ENCODE peak calls at places on chromosomes 3 and 15, in nine cellular contexts. B is IMR-90, V is heart left ventricle, H is suprapubic skin, E is adrenal gland, K is HepG2, G is esophagus muscularis mucosa, U is Peyer's patch, Q is tibial nerve. A is an unnamed sample.
A peak's percentile ranks its signal among the peaks of the same experiment; 100 is the strongest.

GRCh38 chr15:65887565-65887964 is 18.3 kb downstream of the RAB11A start:
- DNase-seq in H (no peak), K (no peak), U (no peak), G (no peak), Q (no peak), E (no peak), B (no peak), V (no peak), A (no peak)

GRCh38 chr3:66441124-66441523 is 59.7 kb downstream of the LRIG1 start:
- DNase-seq in K (no peak), U (no peak), B (peak; percentile 72), G (no peak), Q (no peak), E (no peak), H (no peak), V (no peak), A (no peak)

GRCh38 chr3:197888511-197888910 is 61.5 kb upstream of the RPL35A start:
- DNase-seq in H (no peak), V (no peak), Q (no peak), E (no peak), B (no peak), K (no peak), G (no peak), U (no peak), A (no peak)

GRCh38 chr15:84856731-84857417 is 27.6 kb upstream of the SLC28A1 start:
- DNase-seq in K (no peak), G (no peak), H (no peak), Q (no peak), V (no peak), B (no peak), E (no peak), U (no peak), A (no peak)

GRCh38 chr15:77650285-77650684 is 17.6 kb upstream of the LINGO1 start:
- DNase-seq in B (no peak), E (no peak), H (no peak), U (no peak), K (peak; percentile 29), Q (no peak), G (no peak), V (no peak), A (no peak)

GRCh38 chr3:148631124-148631903 is 66.4 kb upstream of the AGTR1 start:
- DNase-seq in K (peak; percentile 61), U (no peak), E (no peak), G (no peak), V (no peak), B (no peak), Q (no peak), H (no peak), A (no peak)

GRCh38 chr3:148081926-148082325 is 615.8 kb upstream of the AGTR1 start:
- DNase-seq in H (no peak), E (no peak), G (no peak), V (no peak), Q (no peak), U (no peak), K (no peak), B (no peak), A (no peak)

GRCh38 chr3:171809513-171810277 is 588 bp downstream of the PLD1 start:
- DNase-seq in G (peak; percentile 94), H (peak; percentile 86), Q (peak; percentile 74), U (peak; percentile 75), B (peak; percentile 95), V (peak; percentile 92), K (peak; percentile 70), E (peak; percentile 85), A (peak; percentile 76)

GRCh38 chr3:148147896-148148295 is 549.8 kb upstream of the AGTR1 start:
- DNase-seq in U (no peak), V (no peak), G (no peak), H (no peak), B (no peak), Q (no peak), E (no peak), K (no peak), A (no peak)

GRCh38 chr3:10485380-10485779 is 20.0 kb downstream of the ATP2B2 start:
- DNase-seq in Q (no peak), K (no peak), H (no peak), U (no peak), B (no peak), G (no peak), E (no peak), V (no peak), A (no peak)

GRCh38 chr15:28921336-28921735 is 35.6 kb downstream of the APBA2 start:
- DNase-seq in E (no peak), B (no peak), Q (no peak), K (no peak), U (no peak), V (no peak), H (no peak), G (no peak), A (no peak)

GRCh38 chr3:122067214-122067550 is 12.0 kb downstream of the CD86 start:
- DNase-seq in G (no peak), Q (no peak), E (no peak), U (no peak), H (no peak), K (no peak), B (no peak), V (no peak), A (no peak)

GRCh38 chr3:172808969-172809546 is 58.5 kb downstream of the ECT2 start:
- DNase-seq in B (peak; percentile 61), H (no peak), U (no peak), E (no peak), G (no peak), K (peak; percentile 7), Q (no peak), V (no peak), A (no peak)

DNA sequence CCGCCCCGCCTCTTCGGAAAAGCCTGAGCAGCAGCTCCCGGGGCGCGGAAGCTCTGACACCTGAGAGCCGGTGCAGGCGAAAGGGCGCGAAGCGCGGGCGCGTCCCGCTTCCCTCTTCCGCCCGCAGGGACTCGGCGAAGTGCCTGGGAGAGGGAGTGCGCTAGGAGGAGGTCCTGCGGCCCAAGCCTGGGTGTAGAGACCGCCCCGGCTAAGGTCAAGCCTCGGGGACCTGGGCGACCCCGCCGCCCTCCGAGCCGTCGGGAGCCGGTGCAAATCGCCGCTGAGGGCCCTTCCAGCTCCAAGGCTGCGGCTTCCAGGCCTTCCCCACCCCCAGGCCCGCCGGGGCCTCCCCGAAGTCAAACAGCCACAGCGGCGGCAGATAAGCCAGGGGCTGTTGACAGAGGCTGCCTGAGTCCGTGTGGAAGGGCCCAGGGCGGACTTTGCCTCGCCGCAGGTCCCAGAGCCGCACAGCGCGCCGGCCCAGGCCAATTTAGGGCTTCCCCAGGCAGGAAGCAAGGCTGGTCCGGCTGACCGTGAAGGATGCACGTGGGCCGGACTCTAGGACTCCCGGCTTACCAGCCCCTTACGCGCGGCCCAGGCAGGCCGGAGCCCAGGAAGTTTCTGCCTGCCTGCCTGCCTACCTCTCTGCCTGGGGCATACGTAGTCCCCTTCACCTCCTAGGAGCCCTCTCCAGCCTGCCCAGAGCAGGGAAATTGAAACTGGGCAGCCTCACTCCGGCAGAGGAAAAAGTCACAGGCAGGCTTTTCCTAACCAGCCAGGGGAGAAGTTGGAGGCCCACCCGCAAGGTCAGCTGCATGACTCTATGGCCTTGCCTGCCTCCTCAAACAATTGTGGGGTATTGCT is 2.3 kb downstream of the ITPKA start:
- DNase-seq in K (peak; percentile 83), U (peak; percentile 86), Q (no peak), E (no peak), B (no peak), G (no peak), H (no peak), V (no peak), A (peak; percentile 80)
- TF ChIP-seq POLR2A in K (no peak), U (peak; percentile 61), Q (no peak), E (no peak), B (no peak), G (no peak), H (no peak), V (no peak), A (no peak)

DNA sequence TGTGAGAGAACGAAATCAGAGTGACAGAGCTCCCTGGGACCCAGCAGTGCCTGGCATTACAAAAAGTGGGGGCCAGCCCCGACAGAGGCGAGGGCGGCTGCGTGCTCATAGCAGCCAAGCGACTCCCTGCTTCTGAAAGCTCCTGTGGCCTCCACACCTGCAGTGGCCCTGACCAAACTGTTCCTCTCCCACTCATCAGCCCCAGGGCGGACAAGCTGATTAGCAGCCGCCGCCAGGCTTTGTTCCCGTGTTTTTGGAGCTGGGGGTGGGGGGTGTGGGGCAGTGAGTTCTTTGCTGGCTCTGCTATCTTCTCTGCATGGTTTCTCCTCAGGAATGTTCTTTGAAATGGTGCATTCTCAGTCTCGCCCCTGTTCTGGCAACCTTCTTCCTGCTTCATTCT is 58.0 kb downstream of the DGKG start:
- DNase-seq in K (no peak), H (no peak), Q (no peak), U (no peak), E (no peak), V (no peak), B (no peak), G (no peak), A (no peak)
- H3K4me3 ChIP-seq in K (no peak overlapping the region), H (no peak overlapping the region), Q (no peak overlapping the region), U (no peak overlapping the region), E (no peak overlapping the region), V (no peak overlapping the region), B (no peak overlapping the region), G (no peak overlapping the region), A (no peak overlapping the region)

DNA sequence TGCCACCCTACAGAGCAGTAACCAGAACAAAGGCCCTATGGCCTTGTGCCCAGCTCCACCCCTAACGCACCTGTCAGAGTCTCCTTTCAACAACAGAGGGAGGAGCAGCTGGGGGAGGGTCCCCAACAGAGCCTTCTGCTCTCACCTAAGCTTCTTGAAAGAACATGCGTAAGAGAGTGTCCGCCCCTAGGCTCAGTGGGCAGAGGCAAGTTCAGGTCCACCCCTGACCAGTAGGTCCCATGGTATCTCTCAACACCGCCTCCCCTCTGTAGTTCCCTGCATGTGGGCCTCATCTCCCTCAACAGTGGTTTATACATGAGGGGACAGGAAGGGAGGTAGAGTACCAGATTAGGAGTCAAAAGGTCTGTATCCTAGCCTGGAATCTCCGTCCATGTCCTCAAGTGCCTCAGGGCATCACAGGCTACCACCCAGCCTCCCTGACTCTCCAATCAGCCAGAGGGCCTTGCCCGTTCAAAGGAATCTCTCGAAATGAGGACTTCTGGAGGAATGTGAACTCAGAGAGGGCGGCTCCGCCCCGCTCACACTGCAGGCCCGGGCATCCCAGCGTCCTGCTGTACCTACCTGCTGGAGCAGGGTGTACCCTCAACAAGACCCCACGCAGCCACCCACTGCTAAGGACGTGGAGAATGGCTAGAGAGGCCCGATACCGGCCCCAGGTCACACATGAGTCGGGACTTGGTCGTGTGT is 680 bp downstream of the POC1A start:
- DNase-seq in V (no peak), H (peak; percentile 68), U (no peak), Q (no peak), G (no peak), B (peak; percentile 11), K (peak; percentile 48), E (no peak), A (peak; percentile 12)
- TF ChIP-seq CTCF in V (no peak), H (no peak), U (no peak), Q (no peak), G (no peak), B (no peak), K (peak; percentile 26), E (no peak), A (no peak)

DNA sequence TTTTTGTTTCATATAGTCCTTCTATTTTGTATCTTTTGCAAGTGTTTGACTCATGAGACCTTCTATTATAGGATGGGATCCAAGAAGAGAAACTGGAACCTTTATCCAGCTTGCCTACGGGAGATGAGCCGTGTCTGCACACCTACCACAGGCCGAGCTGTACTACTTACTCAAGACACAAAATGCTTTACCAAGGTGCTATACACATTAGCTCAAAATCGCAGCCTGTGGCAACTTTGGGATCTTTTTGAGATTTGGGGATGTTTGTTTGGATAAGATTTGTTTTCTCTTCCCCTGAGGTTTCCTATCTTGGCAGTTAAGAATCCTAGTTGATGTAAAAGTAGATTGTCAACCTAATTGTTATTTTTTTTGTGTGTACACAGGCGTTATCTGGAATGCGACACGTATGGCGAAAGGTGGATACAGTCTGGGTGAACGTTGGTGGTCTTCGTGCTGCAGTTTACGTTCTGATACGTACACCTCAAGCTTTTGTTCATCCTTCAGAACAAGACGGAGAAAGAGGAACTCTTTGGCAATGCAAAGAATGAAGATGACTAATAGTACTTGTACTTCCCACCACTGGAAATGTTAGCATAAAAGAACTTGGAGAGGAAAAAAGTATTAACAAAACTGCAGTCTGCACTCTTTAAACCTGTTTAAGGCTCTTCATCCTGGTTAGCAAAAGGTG is 13.1 kb upstream of the SETD5 start:
- DNase-seq in U (no peak), B (peak; percentile 67), V (no peak), E (no peak), K (no peak), H (no peak), G (no peak), Q (no peak), A (no peak)
- TF ChIP-seq POLR2A in U (no peak), B (no peak), V (no peak), E (no peak), K (no peak), H (no peak), G (no peak), Q (no peak), A (no peak)

A was measured in body of pancreas.